ENCODE peak calls at places on chromosome 12, in four cellular contexts. J, F, T and N are unnamed samples.

GRCh38 chr12:93146278-93146939 is 217.3 kb upstream of the EEA1 start:
- DNase-seq in J (no peak), F (no peak), T (peak; percentile 51), N (no peak)

GRCh38 chr12:17206553-17206952 is 600.6 kb upstream of the LMO3 start:
- DNase-seq in J (no peak), F (no peak), T (no peak), N (no peak)

GRCh38 chr12:7150356-7150755 is 20.2 kb downstream of the CLSTN3 start:
- DNase-seq in J (peak; percentile 70), F (no peak), T (no peak), N (no peak)

GRCh38 chr12:48883305-48884171 is 17.9 kb upstream of the RND1 start:
- DNase-seq in J (no peak), F (no peak), T (no peak), N (no peak)

GRCh38 chr12:19299765-19300164 is 139.5 kb upstream of the AEBP2 start:
- DNase-seq in J (no peak), F (no peak), T (peak; percentile 86), N (no peak)

GRCh38 chr12:4190376-4191063 is 83.0 kb upstream of the CCND2 start:
- DNase-seq in J (no peak), F (no peak), T (no peak), N (no peak)

GRCh38 chr12:65826513-65827171 is 2.4 kb downstream of the HMGA2 start:
- DNase-seq in J (no peak), F (no peak), T (peak; percentile 71), N (no peak)

GRCh38 chr12:47032644-47033043 is 46.8 kb upstream of the PCED1B start:
- DNase-seq in J (no peak), F (no peak), T (peak; percentile 55), N (no peak)

GRCh38 chr12:466039-466438 is 6.3 kb downstream of the B4GALNT3 start:
- DNase-seq in J (no peak), F (peak; percentile 66), T (no peak), N (no peak)

GRCh38 chr12:121709478-121709890 is 3.1 kb upstream of the TMEM120B start:
- DNase-seq in J (no peak), F (no peak), T (peak; percentile 76), N (no peak)

GRCh38 chr12:45122776-45123380 is 72.0 kb upstream of the DBX2 start:
- DNase-seq in J (no peak), F (no peak), T (peak; percentile 27), N (no peak)

GRCh38 chr12:122062832-122063690 is 15.5 kb upstream of the MLXIP start:
- DNase-seq in J (no peak), F (no peak), T (peak; percentile 76), N (no peak)

GRCh38 chr12:34401659-34402227 is 379.4 kb downstream of the ALG10 start:
- DNase-seq in J (peak; percentile 63), F (peak; percentile 34), T (no peak), N (no peak)

GRCh38 chr12:53961025-53961761 is 6.5 kb downstream of the HOXC12 start:
- DNase-seq in J (peak; percentile 64), F (no peak), T (no peak), N (no peak)

GRCh38 chr12:12523229-12523628 is 39.4 kb downstream of the DUSP16 start:
- DNase-seq in J (no peak), F (no peak), T (no peak), N (no peak)

GRCh38 chr12:123140675-123141614 is 9.9 kb downstream of the PITPNM2 start:
- DNase-seq in J (peak; percentile 11), F (no peak), T (no peak), N (no peak)

GRCh38 chr12:111010061-111010460 is 89.7 kb upstream of the MYL2 start:
- DNase-seq in J (no peak), F (no peak), T (no peak), N (no peak)

GRCh38 chr12:89542912-89543592 is 17.2 kb upstream of the POC1B start:
- DNase-seq in J (no peak), F (peak; percentile 65), T (peak; percentile 68), N (peak; percentile 21)

GRCh38 chr12:461425-461824 is 1.7 kb downstream of the B4GALNT3 start:
- DNase-seq in J (no peak), F (no peak), T (no peak), N (no peak)

GRCh38 chr12:69057742-69058141 is 124.8 kb upstream of the CPM start:
- DNase-seq in J (no peak), F (no peak), T (no peak), N (no peak)

GRCh38 chr12:67681145-67681778 is 32.7 kb downstream of the DYRK2 start:
- DNase-seq in J (no peak), F (no peak), T (peak; percentile 88), N (no peak)

GRCh38 chr12:17076335-17076734 is 470.4 kb upstream of the LMO3 start:
- DNase-seq in J (no peak), F (no peak), T (no peak), N (no peak)

GRCh38 chr12:48350249-48351021 is at the start of gene ZNF641:
- DNase-seq in J (peak; percentile 96), F (peak; percentile 77), T (peak; percentile 71), N (peak; percentile 84)

GRCh38 chr12:4991373-4991772 is 52.3 kb upstream of the KCNA5 start:
- DNase-seq in J (no peak), F (no peak), T (no peak), N (no peak)

GRCh38 chr12:4134833-4135597 is 138.5 kb upstream of the CCND2 start:
- DNase-seq in J (no peak), F (no peak), T (no peak), N (no peak)

GRCh38 chr12:81120961-81121360 is 43.1 kb downstream of the ACSS3 start:
- DNase-seq in J (no peak), F (no peak), T (no peak), N (no peak)

GRCh38 chr12:3168775-3169221 is 91.6 kb downstream of the TSPAN9 start:
- DNase-seq in J (no peak), F (no peak), T (peak; percentile 96), N (no peak)

GRCh38 chr12:68334136-68334535 is 2.0 kb upstream of the MDM1 start:
- DNase-seq in J (no peak), F (no peak), T (no peak), N (no peak)

GRCh38 chr12:47236109-47236714 is 156.5 kb upstream of the AMIGO2 start:
- DNase-seq in J (no peak), F (no peak), T (peak; percentile 86), N (no peak)

GRCh38 chr12:50839032-50839431 is 3.7 kb upstream of the TMPRSS12 start:
- DNase-seq in J (no peak), F (no peak), T (peak; percentile 36), N (no peak)

GRCh38 chr12:87127272-87127671 is 871.1 kb upstream of the MGAT4C start:
- DNase-seq in J (no peak), F (no peak), T (peak; percentile 47), N (no peak)

GRCh38 chr12:118144499-118144898 is 8.6 kb downstream of the PEBP1 start:
- DNase-seq in J (no peak), F (no peak), T (no peak), N (no peak)

GRCh38 chr12:9687228-9687627 is 17.7 kb downstream of the CLEC2D start:
- DNase-seq in J (no peak), F (no peak), T (no peak), N (no peak)

GRCh38 chr12:106170285-106170684 is 31.5 kb upstream of the NUAK1 start:
- DNase-seq in J (no peak), F (no peak), T (peak; percentile 79), N (no peak)

GRCh38 chr12:120869376-120869775 is 34.8 kb downstream of the SPPL3 start:
- DNase-seq in J (no peak), F (no peak), T (no peak), N (no peak)

GRCh38 chr12:66620703-66621102 is 58.2 kb downstream of the GRIP1 start:
- DNase-seq in J (no peak), F (no peak), T (no peak), N (no peak)

GRCh38 chr12:109716092-109716479 is 2.5 kb downstream of the FAM222A start:
- DNase-seq in J (no peak), F (no peak), T (no peak), N (no peak)
- H3K4me3 ChIP-seq in J (peak overlapping the region; percentile 76), F (no peak overlapping the region), T (no peak overlapping the region), N (no peak overlapping the region)

DNA sequence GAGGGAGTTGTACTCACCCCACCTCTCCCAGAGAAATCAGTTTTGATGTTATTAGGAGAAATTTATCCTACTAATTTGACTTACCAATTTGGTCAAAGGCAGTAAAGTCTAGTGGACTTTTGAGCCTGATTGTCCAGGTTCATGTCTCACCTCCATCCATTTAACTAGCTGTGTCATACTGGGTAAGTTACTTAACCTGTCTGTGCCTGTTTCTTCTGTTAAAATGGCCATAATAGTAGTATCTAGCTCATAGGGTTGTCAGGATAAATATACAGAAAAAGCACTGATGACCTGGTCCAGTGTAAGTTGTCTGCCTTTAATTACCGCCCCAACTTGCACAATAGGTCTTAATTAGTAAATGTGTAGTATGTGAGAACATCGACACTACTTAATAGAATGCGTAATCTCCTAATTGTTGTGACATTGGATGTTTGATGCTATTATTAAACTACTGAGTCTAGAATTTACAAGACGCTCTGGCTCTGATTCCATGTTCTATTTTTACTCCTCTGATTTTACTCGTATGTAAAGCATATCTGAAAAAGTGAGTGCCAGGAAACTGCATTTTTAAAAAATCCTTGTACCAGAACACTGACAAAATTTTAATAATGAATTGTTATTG is 1.5 kb downstream of the RAB21 start:
- DNase-seq in J (no peak), F (no peak), T (peak; percentile 24), N (no peak)
- H3K4me3 ChIP-seq in J (peak overlapping the region; percentile 77), F (peak overlapping the region; percentile 75), T (peak overlapping the region; percentile 86), N (peak overlapping the region; percentile 64)

GRCh38 chr12:27246141-27246540 is 2.1 kb downstream of the STK38L start:
- DNase-seq in J (no peak), F (no peak), T (no peak), N (no peak)
- H3K4me3 ChIP-seq in J (no peak overlapping the region), F (peak overlapping the region; percentile 87), T (no peak overlapping the region), N (no peak overlapping the region)

GRCh38 chr12:51954465-51955361 is 3.2 kb downstream of the ACVR1B start:
- DNase-seq in J (no peak), F (no peak), T (peak; percentile 77), N (no peak)
- H3K4me3 ChIP-seq in J (no peak overlapping the region), F (no peak overlapping the region), T (no peak overlapping the region), N (no peak overlapping the region)

GRCh38 chr12:101407438-101408345 is at the start of gene ARL1:
- DNase-seq in J (peak; percentile 95), F (peak; percentile 85), T (peak; percentile 88), N (peak; percentile 58)

DNA sequence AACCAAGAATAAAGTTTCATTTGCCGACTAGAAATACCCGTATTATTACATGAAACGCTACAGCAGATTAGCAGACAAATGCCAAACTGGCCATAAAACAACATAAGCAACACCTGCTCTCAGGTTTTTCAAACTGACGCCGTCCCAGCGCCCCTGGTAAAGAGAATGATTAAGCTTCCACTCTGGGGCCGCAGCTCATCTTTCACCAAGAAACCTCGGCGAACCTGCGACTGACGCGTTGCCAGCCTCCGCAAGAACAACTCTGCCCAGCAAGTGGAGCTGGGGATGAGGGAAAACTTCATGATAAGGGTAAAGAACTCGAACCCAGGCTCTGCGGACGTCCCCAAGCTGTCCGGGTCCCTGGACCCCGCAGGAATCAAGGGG is 526 bp downstream of the ARL1 start:
- DNase-seq in J (no peak), F (no peak), T (no peak), N (no peak)
- H3K4me3 ChIP-seq in J (peak overlapping the region; percentile 84), F (peak overlapping the region; percentile 85), T (peak overlapping the region; percentile 88), N (peak overlapping the region; percentile 81)

GRCh38 chr12:132669166-132669879 is 17.8 kb downstream of the POLE start:
- DNase-seq in J (peak; percentile 52), F (no peak), T (peak; percentile 12), N (no peak)
- H3K4me3 ChIP-seq in J (no peak overlapping the region), F (no peak overlapping the region), T (no peak overlapping the region), N (no peak overlapping the region)

GRCh38 chr12:31895449-31896150 is 63.6 kb upstream of the RESF1 start:
- DNase-seq in J (no peak), F (no peak), T (no peak), N (no peak)
- H3K4me3 ChIP-seq in J (no peak overlapping the region), F (no peak overlapping the region), T (no peak overlapping the region), N (no peak overlapping the region)